ENCODE peak calls at places on chromosomes 12 and 14, in five cellular contexts. Y is lower lobe of right lung, E is tibial artery, Z is HFF-Myc, U is mucosa of descending colon. R is an unnamed sample.

GRCh38 chr12:128551266-128552025 is 272.3 kb downstream of the SLC15A4 start:
- DNase-seq in Y (no peak), Z (no peak), U (no peak), E (no peak), R (no peak)

GRCh38 chr14:54532111-54533012 is 22.7 kb downstream of the CGRRF1 start:
- DNase-seq in Y (no peak), E (no peak), U (no peak), Z (no peak), R (no peak)

GRCh38 chr14:77123381-77124344 is 17.9 kb downstream of the ZDHHC22 start:
- DNase-seq in Z (no peak), Y (peak), U (peak), E (no peak), R (peak)

GRCh38 chr12:90543393-90543792 is 411.6 kb downstream of the CCER1 start:
- DNase-seq in E (no peak), Z (no peak), U (no peak), Y (no peak), R (no peak)

GRCh38 chr12:126069549-126070165 is 1004.4 kb downstream of the AACS start:
- DNase-seq in U (peak), Z (peak), E (no peak), Y (no peak), R (no peak)

GRCh38 chr14:59199205-59199604 is 10.7 kb downstream of the DAAM1 start:
- DNase-seq in Z (no peak), E (no peak), Y (no peak), U (no peak), R (no peak)

GRCh38 chr14:101108579-101109346 is 205.2 kb upstream of the RTL1 start:
- DNase-seq in E (no peak), Y (no peak), Z (no peak), U (no peak), R (no peak)

GRCh38 chr12:32893008-32893407 is 3.6 kb downstream of the PKP2 start:
- DNase-seq in Z (no peak), Y (no peak), U (no peak), E (no peak), R (no peak)

GRCh38 chr14:105863296-105864108 is 337.1 kb downstream of the TMEM121 start:
- DNase-seq in U (peak), Y (no peak), Z (no peak), E (peak), R (peak)

GRCh38 chr12:50440288-50440687 is 39.6 kb downstream of the LARP4 start:
- DNase-seq in U (no peak), E (no peak), Y (no peak), Z (no peak), R (no peak)

GRCh38 chr14:54220122-54220691 is 176.6 kb upstream of the CDKN3 start:
- DNase-seq in E (no peak), Y (no peak), Z (no peak), U (no peak), R (no peak)

GRCh38 chr14:102601378-102601925 is 9.0 kb downstream of the RCOR1 start:
- DNase-seq in U (no peak), Z (no peak), E (no peak), Y (no peak), R (no peak)

GRCh38 chr12:51915951-51916350 is 8.6 kb downstream of the ACVRL1 start:
- DNase-seq in E (no peak), U (no peak), Z (no peak), Y (no peak), R (no peak)

GRCh38 chr14:36768638-36769337 is 107.1 kb downstream of the PAX9 start:
- DNase-seq in E (no peak), U (no peak), Z (no peak), Y (no peak), R (no peak)

GRCh38 chr14:23704890-23705289 is 68.7 kb downstream of the DHRS2 start:
- DNase-seq in U (no peak), Z (no peak), E (no peak), Y (no peak), R (no peak)

GRCh38 chr12:18706798-18707197 is 31.0 kb downstream of the PLCZ1 start:
- DNase-seq in Z (no peak), E (no peak), U (no peak), Y (no peak), R (no peak)

GRCh38 chr12:108305520-108305919 is 33.6 kb downstream of the CMKLR1 start:
- DNase-seq in U (peak), Y (peak), E (peak), Z (peak), R (peak)

GRCh38 chr12:116385486-116386217 is 108.2 kb upstream of the MED13L start:
- DNase-seq in Y (no peak), E (no peak), U (no peak), Z (no peak), R (no peak)

GRCh38 chr12:52052471-52053186 is 1.4 kb downstream of the NR4A1 start:
- DNase-seq in E (no peak), Z (no peak), Y (no peak), U (peak), R (no peak)

GRCh38 chr12:2894961-2895360 is 4.3 kb downstream of the TULP3 start:
- DNase-seq in Z (no peak), Y (no peak), U (no peak), E (no peak), R (no peak)

DNA sequence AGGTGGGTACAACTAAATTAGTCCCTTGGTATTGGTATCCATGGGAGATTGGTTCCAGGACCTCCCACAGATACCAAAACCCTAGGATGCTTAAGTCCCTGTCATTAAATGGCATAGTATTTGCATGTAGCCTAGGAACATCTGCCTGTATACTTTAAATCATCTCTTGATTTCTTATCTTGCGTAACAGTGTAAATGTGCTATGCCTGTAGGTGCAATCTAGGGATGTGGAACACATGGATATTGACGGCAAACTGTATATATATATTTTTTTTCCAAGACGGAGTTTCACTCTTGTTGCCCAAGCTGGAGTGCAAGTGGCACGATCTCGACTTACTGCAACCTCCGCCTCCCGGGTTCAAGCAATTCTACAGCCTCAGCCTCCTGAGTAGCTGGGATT is 1.5 kb downstream of the KNTC1 start:
- DNase-seq in U (no peak), E (no peak), Z (no peak), Y (no peak), R (no peak)
- H3K4me3 ChIP-seq in U (no peak), E (no peak), Z (peak), Y (no peak), R (no peak)

DNA sequence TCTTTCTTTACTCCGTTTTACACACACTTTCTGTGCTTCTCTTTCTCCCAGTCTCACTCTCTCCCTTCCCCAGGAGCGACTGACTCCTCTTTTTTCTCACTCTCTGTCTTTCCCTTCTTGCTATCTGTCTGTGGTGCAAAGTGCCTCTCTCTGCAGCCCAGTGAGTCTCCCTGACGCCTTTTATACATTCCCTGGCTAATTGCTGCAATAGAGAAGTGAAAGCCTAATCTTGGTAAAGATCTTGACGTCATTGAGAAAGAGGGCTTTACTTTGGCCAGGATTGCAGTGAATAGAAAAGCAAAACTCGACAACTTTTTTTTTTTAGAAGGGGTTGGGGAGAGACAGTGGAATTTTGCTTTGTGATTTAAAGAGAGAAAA is 710 bp upstream of the DIO2 start:
- DNase-seq in U (no peak), Y (no peak), E (no peak), Z (no peak), R (no peak)
- H3K4me3 ChIP-seq in U (no peak), Y (peak), E (peak), Z (peak), R (peak)

GRCh38 chr12:119016715-119017114 is 35.4 kb downstream of the SRRM4 start:
- DNase-seq in Y (no peak), E (no peak), U (no peak), Z (no peak), R (no peak)

GRCh38 chr12:119011231-119011630 is 29.9 kb downstream of the SRRM4 start:
- DNase-seq in U (no peak), Y (no peak), Z (no peak), E (no peak), R (no peak)

GRCh38 chr12:119014368-119014767 is 33.0 kb downstream of the SRRM4 start:
- DNase-seq in U (no peak), E (no peak), Y (no peak), Z (no peak), R (no peak)

GRCh38 chr12:119012179-119012578 is 30.8 kb downstream of the SRRM4 start:
- DNase-seq in U (no peak), E (no peak), Z (no peak), Y (no peak), R (no peak)

DNA sequence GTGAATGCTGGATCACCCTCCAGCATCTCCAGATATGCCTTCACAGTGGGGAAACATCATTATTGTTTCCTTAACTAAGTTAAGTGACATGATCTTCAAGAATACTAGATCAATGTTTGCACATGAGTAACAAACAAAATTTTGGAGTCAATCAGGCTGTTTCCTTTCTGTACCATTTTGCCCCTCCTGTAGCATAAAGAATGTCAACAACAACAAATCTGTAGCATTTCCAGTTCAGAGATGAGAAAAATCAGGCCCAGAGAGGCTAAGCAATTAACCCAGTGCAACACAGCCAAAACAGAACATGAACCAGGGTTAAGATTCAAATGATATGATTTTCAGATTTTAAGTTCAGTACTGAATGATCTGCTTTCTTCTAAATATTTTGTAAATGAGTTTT is 31.7 kb downstream of the SRRM4 start:
- DNase-seq in Y (no peak), E (no peak), U (no peak), Z (no peak), R (no peak)
- H3K4me3 ChIP-seq in Y (no peak), E (no peak), U (no peak), Z (no peak), R (no peak)

GRCh38 chr12:12807970-12808702 is 5.0 kb upstream of the DDX47 start:
- DNase-seq in U (no peak), Y (no peak), E (no peak), Z (no peak), R (no peak)
- H3K4me3 ChIP-seq in U (no peak), Y (no peak), E (no peak), Z (peak), R (no peak)

DNA sequence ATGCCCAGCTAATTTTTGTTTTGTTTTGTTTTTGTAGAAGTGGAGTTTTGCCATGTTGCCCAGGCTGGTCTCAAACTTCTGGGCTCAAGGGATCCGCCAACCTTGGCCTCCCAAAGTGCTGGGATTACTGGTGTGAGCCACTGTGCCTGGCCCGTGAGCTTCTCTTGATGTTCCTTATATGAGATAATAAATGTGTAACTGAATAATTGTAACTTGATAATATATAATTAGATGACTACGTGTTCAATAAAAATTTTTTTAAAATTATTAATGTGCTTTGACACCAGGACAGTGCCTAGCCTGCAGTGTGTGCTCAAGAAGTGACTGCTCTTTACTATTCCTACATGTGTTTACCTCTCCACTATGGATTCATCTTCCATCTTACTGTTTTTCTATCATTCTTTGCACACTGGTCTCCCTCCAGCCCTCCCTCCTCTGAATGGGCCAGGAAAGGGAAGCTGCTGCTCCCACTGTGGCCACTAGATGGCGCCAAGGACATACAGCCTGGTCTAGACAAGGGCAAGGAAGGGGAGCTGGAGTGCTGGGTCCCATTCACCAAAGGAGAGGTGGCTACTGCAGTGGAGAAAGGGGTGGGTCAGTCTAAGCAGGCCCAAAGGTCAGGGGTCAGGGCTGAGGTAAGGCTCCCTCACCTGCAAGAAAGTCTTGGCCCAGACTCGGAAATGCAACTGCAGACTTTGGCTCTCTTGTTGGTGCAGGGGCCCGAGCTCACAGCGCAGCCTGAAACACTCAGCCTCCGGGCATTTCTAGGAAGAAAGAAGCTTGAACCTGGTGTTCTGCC is 14.7 kb upstream of the ZNF385A start:
- DNase-seq in Z (no peak), E (peak), U (peak), Y (peak), R (peak)
- H3K4me3 ChIP-seq in Z (no peak), E (no peak), U (no peak), Y (no peak), R (no peak)

GRCh38 chr14:64544607-64545312 is 4.2 kb downstream of the HSPA2 start:
- DNase-seq in Y (no peak), Z (no peak), E (no peak), U (no peak), R (no peak)
- H3K4me3 ChIP-seq in Y (no peak), Z (no peak), E (no peak), U (no peak), R (peak)

GRCh38 chr12:23025372-23026021 is 400.5 kb downstream of the ETNK1 start:
- DNase-seq in Y (no peak), Z (no peak), E (no peak), U (no peak), R (no peak)
- H3K4me3 ChIP-seq in Y (no peak), Z (no peak), E (no peak), U (no peak), R (no peak)

R was measured in dorsolateral prefrontal cortex.